ENCODE peak calls at places on chromosomes 13 and 19, in ten cellular contexts. O is HFF-Myc; F is endothelial cell of umbilical vein; H is NCI-H1930; V is foreskin melanocyte; Q is IMR-90; P is A549; S is stimulated activated CD8-positive, alpha-beta memory T cell treated with anti-CD3 and anti-CD28 coated beads, Interleukin-4, amount 100 ng/mL, for 24 hours; X is progenitor cell of endocrine pancreas; A is activated T-cell treated with anti-CD3 and anti-CD28 coated beads, Interleukin-2, amount 50 U/mL, for 72 hours. I is an unnamed sample.

GRCh38 chr13:100636441-100636840 is 38.2 kb downstream of the TMTC4 start:
- DNase-seq in O (no peak), F (no peak), H (peak; percentile 84), V (peak; percentile 11), Q (no peak), P (no peak), S (no peak), X (no peak), A (no peak), I (no peak)

GRCh38 chr13:51778407-51778806 is 25.6 kb downstream of the DHRS12 start:
- DNase-seq in O (no peak), F (no peak), H (no peak), V (no peak), Q (no peak), P (no peak), S (no peak), X (no peak), A (no peak), I (no peak)

GRCh38 chr19:46880440-46880839 is 19.6 kb downstream of the ARHGAP35 start:
- DNase-seq in O (no peak), F (no peak), H (no peak), V (no peak), Q (peak; percentile 13), P (no peak), S (no peak), X (no peak), A (no peak), I (no peak)

GRCh38 chr19:1266116-1266817 is 2.9 kb upstream of the CIRBP start:
- DNase-seq in O (peak; percentile 30), F (peak; percentile 70), H (peak; percentile 75), V (peak; percentile 77), Q (peak; percentile 78), P (peak; percentile 65), S (peak; percentile 82), X (no peak), A (peak; percentile 89), I (peak; percentile 76)

GRCh38 chr19:6423499-6424189 is 967 bp downstream of the KHSRP start:
- DNase-seq in O (no peak), F (peak; percentile 57), H (no peak), V (peak; percentile 46), Q (peak; percentile 42), P (peak; percentile 36), S (peak; percentile 26), X (no peak), A (peak; percentile 55), I (peak; percentile 60)

GRCh38 chr13:48979892-48980291 is 4.2 kb downstream of the FNDC3A start:
- DNase-seq in O (no peak), F (no peak), H (no peak), V (no peak), Q (no peak), P (no peak), S (no peak), X (no peak), A (no peak), I (no peak)

GRCh38 chr13:104011505-104012270 is 945.5 kb upstream of the SLC10A2 start:
- DNase-seq in O (no peak), F (no peak), H (no peak), V (no peak), Q (no peak), P (no peak), S (no peak), X (no peak), A (no peak), I (no peak)

GRCh38 chr13:112619730-112620639 is 32.0 kb upstream of the TUBGCP3 start:
- DNase-seq in O (no peak), F (peak; percentile 43), H (no peak), V (no peak), Q (no peak), P (no peak), S (no peak), X (peak; percentile 36), A (no peak), I (no peak)

GRCh38 chr13:30353060-30353459 is 45.7 kb upstream of the KATNAL1 start:
- DNase-seq in O (no peak), F (no peak), H (no peak), V (no peak), Q (no peak), P (no peak), S (no peak), X (no peak), A (no peak), I (no peak)

GRCh38 chr19:19321143-19321577 is 531 bp downstream of the MAU2 start:
- DNase-seq in O (no peak), F (peak; percentile 30), H (no peak), V (no peak), Q (no peak), P (peak; percentile 27), S (no peak), X (peak; percentile 26), A (no peak), I (peak; percentile 43)

GRCh38 chr13:113774177-113775107 is 15.4 kb downstream of the TMEM255B start:
- DNase-seq in O (no peak), F (peak; percentile 95), H (no peak), V (no peak), Q (peak; percentile 19), P (peak; percentile 19), S (no peak), X (no peak), A (no peak), I (peak; percentile 48)

GRCh38 chr13:95368998-95369397 is 67.7 kb upstream of the ABCC4 start:
- DNase-seq in O (no peak), F (no peak), H (no peak), V (no peak), Q (no peak), P (no peak), S (no peak), X (no peak), A (no peak), I (no peak)

GRCh38 chr19:12937243-12938053 is 961 bp upstream of the CALR start:
- DNase-seq in O (no peak), F (peak; percentile 75), H (no peak), V (peak; percentile 20), Q (no peak), P (no peak), S (no peak), X (no peak), A (peak; percentile 69), I (no peak)

GRCh38 chr13:39505151-39505550 is 97.8 kb downstream of the LHFPL6 start:
- DNase-seq in O (no peak), F (no peak), H (no peak), V (no peak), Q (no peak), P (no peak), S (no peak), X (no peak), A (no peak), I (no peak)

GRCh38 chr19:56138069-56138468 is 3.0 kb upstream of the ZNF444 start:
- DNase-seq in O (no peak), F (no peak), H (no peak), V (no peak), Q (no peak), P (no peak), S (no peak), X (no peak), A (no peak), I (no peak)

GRCh38 chr19:16654621-16655020 is 5.3 kb downstream of the SMIM7 start:
- DNase-seq in O (no peak), F (no peak), H (no peak), V (no peak), Q (no peak), P (no peak), S (no peak), X (no peak), A (no peak), I (no peak)

GRCh38 chr13:106473174-106473573 is 62.3 kb downstream of the EFNB2 start:
- DNase-seq in O (no peak), F (no peak), H (no peak), V (no peak), Q (no peak), P (no peak), S (no peak), X (no peak), A (no peak), I (no peak)

GRCh38 chr13:74571811-74572210 is 437.6 kb upstream of the KLF12 start:
- DNase-seq in O (no peak), F (no peak), H (no peak), V (no peak), Q (no peak), P (no peak), S (no peak), X (no peak), A (no peak), I (no peak)

GRCh38 chr19:6572217-6572616 is 18.7 kb downstream of the CD70 start:
- DNase-seq in O (no peak), F (no peak), H (no peak), V (no peak), Q (no peak), P (no peak), S (no peak), X (no peak), A (no peak), I (no peak)

GRCh38 chr13:21240586-21240985 is 64.1 kb downstream of the MRPL57 start:
- DNase-seq in O (peak; percentile 78), F (peak; percentile 13), H (no peak), V (peak; percentile 82), Q (peak; percentile 58), P (no peak), S (no peak), X (no peak), A (no peak), I (peak; percentile 20)

GRCh38 chr19:801861-802496 is 4.7 kb downstream of the PTBP1 start:
- DNase-seq in O (no peak), F (peak; percentile 57), H (no peak), V (no peak), Q (peak; percentile 44), P (no peak), S (no peak), X (no peak), A (no peak), I (no peak)

GRCh38 chr19:10553943-10554381 is 10.3 kb downstream of the ATG4D start:
- DNase-seq in O (no peak), F (no peak), H (no peak), V (no peak), Q (no peak), P (no peak), S (peak; percentile 42), X (no peak), A (peak; percentile 71), I (no peak)

GRCh38 chr13:90732049-90732448 is 615.4 kb upstream of the MIR17HG start:
- DNase-seq in O (no peak), F (no peak), H (no peak), V (no peak), Q (no peak), P (no peak), S (no peak), X (no peak), A (no peak), I (no peak)

GRCh38 chr13:67859904-67860303 is 629.8 kb upstream of the PCDH9 start:
- DNase-seq in O (no peak), F (no peak), H (no peak), V (no peak), Q (no peak), P (no peak), S (no peak), X (no peak), A (no peak), I (no peak)

GRCh38 chr19:12996542-12997094 is 1.3 kb downstream of the NFIX start:
- DNase-seq in O (no peak), F (peak; percentile 23), H (no peak), V (no peak), Q (peak; percentile 22), P (no peak), S (no peak), X (no peak), A (no peak), I (no peak)

GRCh38 chr19:33906578-33907335 is 110.1 kb downstream of the KCTD15 start:
- DNase-seq in O (no peak), F (peak; percentile 23), H (no peak), V (no peak), Q (peak; percentile 2), P (no peak), S (no peak), X (peak; percentile 15), A (no peak), I (no peak)

GRCh38 chr13:107824636-107825035 is 390.7 kb downstream of the LIG4 start:
- DNase-seq in O (no peak), F (no peak), H (no peak), V (no peak), Q (no peak), P (no peak), S (no peak), X (no peak), A (no peak), I (no peak)

GRCh38 chr13:28001837-28002473 is 13.5 kb upstream of the URAD start:
- DNase-seq in O (no peak), F (no peak), H (no peak), V (no peak), Q (no peak), P (no peak), S (no peak), X (no peak), A (no peak), I (no peak)

I was measured in HTR-8/SVneo.